ENCODE peak calls at places on chromosome 21, in ten cellular contexts. O is endothelial cell, B is GM23338, Y is WTC11, T is GM12878, K is ovary, S is Caco-2, C is GM20000, R is esophagus squamous epithelium, D is GM10248. Z is an unnamed sample.

GRCh38 chr21:45209685-45210284 is 77.9 kb downstream of the POFUT2 start:
- DNase-seq in O (no peak), B (no peak), Y (no peak), T (peak; percentile 33), K (no peak), S (no peak), C (peak; percentile 61), R (no peak), D (peak; percentile 69), Z (no peak)

GRCh38 chr21:35017256-35017655 is 31.8 kb downstream of the RUNX1 start:
- DNase-seq in O (no peak), B (no peak), Y (no peak), T (no peak), K (no peak), S (no peak), C (no peak), R (no peak), D (no peak), Z (peak; percentile 16)

GRCh38 chr21:36539434-36540150 is 59.7 kb upstream of the CLDN14 start:
- DNase-seq in O (no peak), B (no peak), Y (no peak), T (no peak), K (no peak), S (no peak), C (no peak), R (no peak), D (no peak), Z (peak; percentile 32)

GRCh38 chr21:35561076-35561475 is 499.2 kb downstream of the SETD4 start:
- DNase-seq in O (no peak), B (no peak), Y (no peak), T (no peak), K (no peak), S (no peak), C (no peak), R (no peak), D (no peak), Z (no peak)

GRCh38 chr21:45328198-45329087 is 40.7 kb upstream of the POFUT2 start:
- DNase-seq in O (no peak), B (no peak), Y (no peak), T (no peak), K (peak; percentile 61), S (peak; percentile 42), C (no peak), R (no peak), D (no peak), Z (no peak)

GRCh38 chr21:35529141-35529863 is 480.2 kb upstream of the RUNX1 start:
- DNase-seq in O (no peak), B (no peak), Y (no peak), T (no peak), K (no peak), S (no peak), C (peak; percentile 53), R (no peak), D (peak; percentile 33), Z (no peak)

GRCh38 chr21:37435120-37435519 is 68.5 kb downstream of the DYRK1A start:
- DNase-seq in O (peak; percentile 61), B (peak; percentile 98), Y (peak; percentile 47), T (no peak), K (no peak), S (peak; percentile 60), C (no peak), R (no peak), D (no peak), Z (no peak)

GRCh38 chr21:44438531-44439210 is 16.6 kb upstream of the LRRC3 start:
- DNase-seq in O (no peak), B (no peak), Y (no peak), T (no peak), K (peak; percentile 22), S (peak; percentile 32), C (no peak), R (no peak), D (no peak), Z (no peak)

GRCh38 chr21:42621166-42621827 is 32.1 kb upstream of the PDE9A start:
- DNase-seq in O (no peak), B (no peak), Y (peak; percentile 52), T (no peak), K (no peak), S (no peak), C (no peak), R (no peak), D (no peak), Z (no peak)

GRCh38 chr21:42616366-42617340 is 36.8 kb upstream of the PDE9A start:
- DNase-seq in O (no peak), B (no peak), Y (no peak), T (no peak), K (no peak), S (no peak), C (no peak), R (no peak), D (no peak), Z (no peak)

GRCh38 chr21:42619841-42620240 is 33.6 kb upstream of the PDE9A start:
- DNase-seq in O (no peak), B (no peak), Y (no peak), T (no peak), K (no peak), S (no peak), C (no peak), R (no peak), D (no peak), Z (no peak)

GRCh38 chr21:42617476-42617875 is 35.9 kb upstream of the PDE9A start:
- DNase-seq in O (no peak), B (no peak), Y (no peak), T (no peak), K (no peak), S (no peak), C (no peak), R (no peak), D (no peak), Z (no peak)

GRCh38 chr21:42618713-42619112 is 34.7 kb upstream of the PDE9A start:
- DNase-seq in O (no peak), B (no peak), Y (no peak), T (no peak), K (no peak), S (no peak), C (no peak), R (no peak), D (no peak), Z (no peak)
- TF ChIP-seq CTCF in O (no peak), B (no peak), Y (no peak), T (no peak), K (no peak), S (no peak), C (no peak), R (no peak), D (no peak), Z (no peak)

GRCh38 chr21:26883768-26884167 is 38.6 kb upstream of the ADAMTS1 start:
- DNase-seq in O (no peak), B (no peak), Y (no peak), T (no peak), K (no peak), S (no peak), C (no peak), R (no peak), D (no peak), Z (no peak)

GRCh38 chr21:26884436-26884835 is 39.2 kb upstream of the ADAMTS1 start:
- DNase-seq in O (no peak), B (no peak), Y (no peak), T (no peak), K (no peak), S (no peak), C (no peak), R (no peak), D (no peak), Z (no peak)

GRCh38 chr21:26887241-26887640 is 42.0 kb upstream of the ADAMTS1 start:
- DNase-seq in O (no peak), B (no peak), Y (no peak), T (no peak), K (no peak), S (no peak), C (no peak), R (no peak), D (no peak), Z (no peak)

GRCh38 chr21:26877015-26877414 is 31.8 kb upstream of the ADAMTS1 start:
- DNase-seq in O (no peak), B (no peak), Y (no peak), T (no peak), K (no peak), S (no peak), C (no peak), R (no peak), D (no peak), Z (no peak)

GRCh38 chr21:26881504-26882228 is 36.5 kb upstream of the ADAMTS1 start:
- DNase-seq in O (no peak), B (peak; percentile 44), Y (no peak), T (no peak), K (no peak), S (no peak), C (no peak), R (no peak), D (no peak), Z (no peak)
- TF ChIP-seq CTCF in O (peak; percentile 72), B (peak; percentile 44), Y (no peak), T (no peak), K (no peak), S (peak; percentile 8), C (no peak), R (peak; percentile 13), D (no peak), Z (peak; percentile 15)

DNA sequence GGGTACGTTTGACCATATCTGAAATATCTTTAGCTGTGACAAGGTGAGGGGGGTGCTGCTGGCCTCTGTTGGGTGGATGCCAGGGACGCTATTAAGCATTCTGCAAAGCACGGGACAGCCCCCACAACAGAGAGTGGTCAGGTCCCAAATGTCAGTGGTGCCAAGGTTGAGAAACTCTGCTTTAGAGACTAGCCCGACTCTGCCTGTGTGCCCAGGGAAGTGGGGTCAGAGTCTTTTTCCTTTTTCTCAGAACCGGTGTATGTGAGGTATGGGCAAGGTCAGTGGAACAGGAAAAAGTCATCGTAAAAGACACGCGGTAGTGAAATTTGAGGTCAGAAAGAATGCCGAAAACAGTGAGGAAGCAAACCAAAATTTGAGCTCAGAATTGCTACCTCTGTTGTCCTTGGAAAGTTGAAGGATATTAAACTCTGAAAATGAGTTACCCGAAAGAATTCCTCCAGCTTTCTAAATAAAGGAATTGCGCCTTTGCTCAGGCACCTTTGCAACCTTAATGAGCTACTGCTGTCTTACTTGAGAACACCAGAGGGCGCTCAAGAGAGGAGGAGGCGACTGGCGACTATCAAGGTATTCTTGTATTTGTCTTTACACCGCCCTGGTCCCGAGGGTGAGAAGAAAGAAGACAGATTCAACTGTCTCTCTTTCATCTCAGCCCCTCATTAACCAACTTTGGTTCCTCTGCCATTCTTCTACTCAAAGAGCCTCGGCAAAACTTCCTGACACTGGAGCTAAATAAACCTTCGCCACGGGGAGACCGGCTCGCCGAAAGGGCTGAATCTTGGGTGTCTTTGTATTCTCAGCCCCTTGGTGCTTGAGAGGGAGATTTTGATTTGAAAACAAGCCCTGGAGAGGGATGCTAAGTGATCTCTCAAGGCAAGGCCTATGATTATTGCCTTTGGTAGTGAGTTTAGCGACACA is 85.4 kb upstream of the OLIG2 start:
- DNase-seq in O (peak; percentile 34), B (peak; percentile 89), Y (peak; percentile 41), T (no peak), K (no peak), S (peak; percentile 46), C (peak; percentile 55), R (no peak), D (peak; percentile 47), Z (no peak)
- TF ChIP-seq CTCF in O (peak; percentile 71), B (peak; percentile 84), Y (peak; percentile 72), T (peak; percentile 67), K (peak; percentile 16), S (peak; percentile 66), C (peak; percentile 56), R (peak; percentile 79), D (peak; percentile 66), Z (no peak)

GRCh38 chr21:25870084-25870483 is 135.3 kb downstream of the GABPA start:
- DNase-seq in O (no peak), B (no peak), Y (no peak), T (no peak), K (no peak), S (no peak), C (no peak), R (no peak), D (no peak), Z (no peak)

GRCh38 chr21:25867041-25867440 is 132.3 kb downstream of the GABPA start:
- DNase-seq in O (no peak), B (no peak), Y (no peak), T (no peak), K (no peak), S (no peak), C (no peak), R (no peak), D (no peak), Z (no peak)

GRCh38 chr21:25871566-25871965 is 136.8 kb downstream of the GABPA start:
- DNase-seq in O (peak; percentile 22), B (peak; percentile 55), Y (peak; percentile 41), T (no peak), K (no peak), S (no peak), C (no peak), R (no peak), D (no peak), Z (no peak)

GRCh38 chr21:25872271-25872670 is 137.5 kb downstream of the GABPA start:
- DNase-seq in O (no peak), B (peak; percentile 60), Y (peak; percentile 51), T (no peak), K (no peak), S (no peak), C (no peak), R (no peak), D (no peak), Z (no peak)
- TF ChIP-seq CTCF in O (no peak), B (peak; percentile 74), Y (peak; percentile 19), T (no peak), K (no peak), S (no peak), C (no peak), R (no peak), D (no peak), Z (no peak)